ENCODE peak calls at places on chromosomes 3 and 15, in five cellular contexts. B is IMR-90, H is psoas muscle, D is progenitor cell of endocrine pancreas, N is nephron progenitor cell. W is an unnamed sample.

GRCh38 chr3:153089620-153090019 is 72.4 kb upstream of the RAP2B start:
- DNase-seq in D (no peak), B (no peak), H (no peak), N (no peak), W (no peak)

GRCh38 chr3:66692751-66693140 is 191.9 kb upstream of the LRIG1 start:
- DNase-seq in N (no peak), D (no peak), B (no peak), H (no peak), W (no peak)

GRCh38 chr15:99408236-99409096 is 157.2 kb downstream of the LRRC28 start:
- DNase-seq in B (peak; percentile 86), H (no peak), D (no peak), N (no peak), W (no peak)

GRCh38 chr15:81282911-81283310 is 41.0 kb downstream of the STARD5 start:
- DNase-seq in N (no peak), B (no peak), H (no peak), D (no peak), W (no peak)

GRCh38 chr3:122313261-122313660 is 11.8 kb upstream of the CSTA start:
- DNase-seq in B (no peak), H (no peak), N (no peak), D (no peak), W (no peak)

GRCh38 chr3:4819294-4819693 is 159.9 kb upstream of the BHLHE40 start:
- DNase-seq in D (no peak), N (no peak), B (no peak), H (no peak), W (no peak)

GRCh38 chr3:18572809-18573208 is 147.7 kb upstream of the SATB1 start:
- DNase-seq in D (no peak), H (no peak), N (no peak), B (no peak), W (no peak)

GRCh38 chr15:99630607-99631131 is 64.9 kb downstream of the MEF2A start:
- DNase-seq in B (no peak), H (no peak), D (no peak), N (no peak), W (no peak)

GRCh38 chr15:101406796-101407195 is 82.7 kb downstream of the PCSK6 start:
- DNase-seq in H (no peak), B (no peak), D (no peak), N (no peak), W (no peak)

GRCh38 chr15:52171386-52171785 is 19.8 kb downstream of the GNB5 start:
- DNase-seq in D (no peak), N (no peak), H (no peak), B (peak; percentile 24), W (no peak)

GRCh38 chr15:58043192-58043903 is 22.2 kb downstream of the ALDH1A2 start:
- DNase-seq in D (no peak), H (peak; percentile 52), B (peak; percentile 39), N (peak; percentile 43), W (no peak)

GRCh38 chr3:40997711-40998519 is 201.4 kb upstream of the CTNNB1 start:
- DNase-seq in H (no peak), D (no peak), B (no peak), N (no peak), W (no peak)

GRCh38 chr3:127677541-127678314 is 5.0 kb downstream of the ABTB1 start:
- DNase-seq in B (no peak), H (peak; percentile 45), N (no peak), D (no peak), W (no peak)

GRCh38 chr3:134147411-134147810 is 103.2 kb downstream of the RYK start:
- DNase-seq in D (no peak), N (no peak), B (no peak), H (no peak), W (no peak)

GRCh38 chr15:57519806-57520205 is 71.9 kb upstream of the MYZAP start:
- DNase-seq in D (no peak), B (no peak), H (no peak), N (no peak), W (no peak)

DNA sequence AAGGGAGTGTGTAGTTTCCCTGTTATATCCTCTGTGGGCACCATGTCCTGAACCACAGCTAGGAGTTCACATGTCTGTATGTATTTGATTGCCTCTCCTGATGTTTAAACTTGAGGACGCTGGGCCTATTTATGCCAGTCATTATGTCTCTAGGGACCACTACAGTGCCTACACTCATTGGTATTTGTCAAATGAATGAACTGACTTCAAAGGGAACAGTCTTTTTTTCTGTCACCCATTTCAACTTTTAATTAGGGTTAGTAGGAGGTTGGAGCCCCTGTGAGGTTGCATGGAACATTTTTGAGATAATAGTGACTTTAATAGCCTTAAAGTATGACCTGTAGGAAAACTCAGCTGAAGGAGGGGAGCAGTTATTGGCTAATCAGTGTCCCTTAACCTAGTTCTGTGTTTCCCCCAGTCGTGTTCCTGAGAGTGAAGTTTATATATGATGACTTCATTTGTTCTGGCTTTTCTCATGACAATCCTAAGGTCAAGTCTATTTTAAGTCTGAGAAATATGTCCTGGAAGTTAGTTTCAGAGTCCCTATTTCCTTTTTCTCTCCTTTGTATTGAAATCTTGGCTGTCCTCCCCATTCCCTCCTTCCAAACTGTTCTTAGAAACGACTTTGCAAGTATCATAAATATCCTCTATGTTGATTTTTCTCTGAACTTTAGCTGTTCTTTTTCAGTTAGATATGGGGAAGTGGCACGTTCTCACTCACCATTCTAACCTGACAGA is 29.0 kb downstream of the PDE8A start:
- DNase-seq in D (no peak), N (no peak), H (no peak), B (no peak), W (no peak)
- TF ChIP-seq CTCF in D (peak; percentile 51), N (peak; percentile 35), H (peak; percentile 53), B (no peak), W (no peak)

GRCh38 chr3:95752199-95752598 is 1062.2 kb upstream of the EPHA6 start:
- DNase-seq in B (no peak), H (no peak), D (no peak), N (no peak), W (no peak)
- TF ChIP-seq CTCF in B (no peak), H (no peak), D (no peak), N (no peak), W (no peak)

DNA sequence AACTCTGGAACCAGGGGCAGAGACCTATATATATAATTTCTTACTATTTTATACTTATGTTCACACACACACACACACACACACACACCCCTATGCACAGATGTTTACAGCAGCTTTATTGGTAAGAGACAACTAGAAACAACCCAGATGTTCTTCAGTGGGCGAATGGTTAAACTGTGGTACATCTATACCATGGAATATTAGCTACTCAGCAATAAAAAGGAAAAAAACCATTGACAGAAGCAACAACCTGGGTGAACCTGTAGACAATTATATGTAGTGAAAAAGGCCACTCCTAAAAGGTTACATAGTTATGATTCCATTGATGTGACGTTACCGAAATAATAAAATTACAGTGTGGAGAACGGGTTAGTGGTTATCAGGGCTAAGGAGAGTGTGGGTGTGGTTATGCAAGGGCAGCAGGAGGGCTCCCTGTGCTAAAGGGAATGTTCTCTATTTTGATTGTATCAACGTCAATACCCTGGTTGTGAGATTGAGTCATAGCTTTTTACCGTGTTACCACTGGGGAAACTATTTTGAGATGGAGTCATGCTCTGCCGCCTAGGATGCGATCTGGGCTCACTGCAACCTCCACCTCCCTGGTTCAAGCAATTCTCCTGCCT is 85.5 kb downstream of the FLNB start:
- DNase-seq in D (no peak), H (no peak), B (peak; percentile 77), N (no peak), W (no peak)
- TF ChIP-seq CTCF in D (no peak), H (no peak), B (no peak), N (no peak), W (no peak)

DNA sequence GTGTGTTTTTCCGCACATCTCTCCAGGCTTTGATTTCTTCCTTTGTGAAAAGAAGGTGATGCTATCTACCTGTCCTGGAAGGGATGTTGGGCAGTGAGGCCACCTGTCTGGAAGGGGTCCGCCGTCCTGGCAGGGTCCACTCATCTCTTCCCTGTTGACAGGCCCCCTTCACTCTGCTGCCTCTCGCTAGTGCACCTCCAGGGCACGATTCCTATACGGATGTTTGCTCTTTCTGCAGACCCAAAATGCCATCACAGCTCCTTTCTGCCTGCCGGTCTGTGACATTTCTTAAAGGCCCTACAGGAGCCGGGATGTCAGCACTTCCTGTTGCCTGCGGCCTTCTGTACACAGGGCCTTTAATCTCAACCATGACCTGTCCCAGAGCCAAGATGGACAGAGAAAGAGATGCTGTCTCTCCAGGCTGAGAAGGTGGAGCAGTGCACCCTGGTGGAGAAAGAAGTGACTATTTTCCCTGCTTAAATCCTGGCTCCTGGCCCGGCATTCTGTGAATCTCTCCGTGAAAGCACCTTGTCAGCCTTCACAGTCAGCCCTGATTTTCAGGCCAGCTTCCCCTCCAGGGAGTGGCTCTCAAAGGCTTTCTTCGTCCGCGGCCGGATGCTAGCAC is 7.4 kb downstream of the FAM3D start:
- DNase-seq in D (no peak), H (no peak), N (no peak), B (peak; percentile 44), W (no peak)
- TF ChIP-seq CTCF in D (peak; percentile 44), H (no peak), N (peak; percentile 30), B (peak; percentile 41), W (peak; percentile 38)

DNA sequence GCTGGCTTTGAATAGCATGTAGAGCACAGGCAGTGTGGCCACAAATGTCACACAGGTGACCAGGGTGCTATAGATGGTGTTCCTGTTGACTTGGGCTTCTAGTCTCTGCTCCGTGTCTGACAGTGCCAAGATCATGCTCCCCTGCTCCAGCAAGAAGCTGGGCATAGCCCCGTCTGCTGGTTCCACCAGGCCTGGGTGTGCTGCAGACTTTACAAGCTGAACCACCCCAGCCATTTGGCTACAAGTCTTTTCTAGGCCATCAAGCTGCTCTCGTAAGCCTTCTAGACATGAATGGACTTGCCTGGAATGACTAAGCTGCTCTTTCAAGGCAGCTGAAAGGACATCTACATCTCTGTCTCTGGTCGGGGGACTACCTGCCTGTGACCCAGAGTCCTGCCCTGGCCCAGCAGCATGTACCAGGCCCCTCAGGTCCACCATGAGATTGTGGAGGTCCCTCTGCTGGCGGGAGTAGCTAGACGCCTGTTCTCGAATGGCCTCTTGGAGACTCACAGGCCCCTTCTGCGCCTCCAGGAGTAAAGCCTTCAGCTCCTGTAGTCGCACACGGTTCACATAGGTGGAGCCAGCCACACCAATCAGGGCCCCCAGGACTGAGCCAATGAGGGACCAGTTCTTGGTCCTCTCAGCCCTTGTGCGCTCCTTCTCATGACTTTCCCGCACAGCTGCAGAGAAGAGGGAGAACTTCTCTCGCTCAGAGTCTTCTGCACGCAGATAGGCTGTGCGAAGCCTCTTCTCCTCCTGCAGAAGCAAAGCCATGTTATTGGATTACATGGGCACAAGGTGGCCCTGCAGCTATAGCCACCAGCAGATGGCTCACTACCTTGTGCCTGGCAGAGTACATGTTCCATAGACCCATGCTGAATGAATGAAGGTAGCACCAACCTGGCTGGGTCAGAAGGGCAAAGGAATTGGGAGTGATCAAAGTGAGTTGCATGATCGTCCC is 2.8 kb upstream of the PLXNB1 start:
- DNase-seq in D (no peak), H (no peak), B (peak; percentile 14), N (no peak), W (peak; percentile 20)
- TF ChIP-seq CTCF in D (peak; percentile 26), H (no peak), B (peak; percentile 16), N (no peak), W (peak; percentile 5)

GRCh38 chr3:6204891-6205290 is 656.0 kb upstream of the GRM7 start:
- DNase-seq in D (no peak), B (no peak), H (no peak), N (no peak), W (no peak)
- TF ChIP-seq CTCF in D (no peak), B (no peak), H (no peak), N (no peak), W (no peak)

W was measured in D721Med.